ENCODE peak calls at places on chromosome 17, in five cellular contexts. T is AG09319; U is activated T-cell treated with anti-CD3 and anti-CD28 coated beads for 4 hours; O is activated T-helper 2 cell treated with anti-CD3 and anti-CD28 coated beads, Interferon-gamma antibody, Interleukin-2, Interleukin-4, amounts not matched to agents 10 μg/mL and 5 μg/mL and 100 μg/mL, durations not matched to agents 14 hours and 24 hours and 36 hours; I is AG20443. Z is an unnamed sample.

GRCh38 chr17:56593741-56594527 is 435 bp downstream of the NOG start:
- DNase-seq in O (peak), U (peak), T (peak), I (peak), Z (no peak)

GRCh38 chr17:66602659-66603363 is 232.1 kb upstream of the CACNG5 start:
- DNase-seq in I (no peak), T (no peak), O (no peak), U (no peak), Z (no peak)

GRCh38 chr17:64187093-64187895 is 57.4 kb upstream of the ERN1 start:
- DNase-seq in T (no peak), O (no peak), I (no peak), U (no peak), Z (no peak)

GRCh38 chr17:30790279-30790678 is 34.2 kb downstream of the CRLF3 start:
- DNase-seq in I (no peak), U (no peak), O (no peak), T (no peak), Z (no peak)

GRCh38 chr17:76753061-76753961 is 15.4 kb downstream of the MFSD11 start:
- DNase-seq in I (no peak), U (no peak), O (peak), T (no peak), Z (no peak)

GRCh38 chr17:50955160-50955559 is 89.0 kb upstream of the TOB1 start:
- DNase-seq in T (no peak), U (no peak), I (no peak), O (no peak), Z (no peak)

GRCh38 chr17:49252148-49252682 is 21.6 kb upstream of the PHOSPHO1 start:
- DNase-seq in O (no peak), I (peak), T (no peak), U (no peak), Z (no peak)

GRCh38 chr17:38431343-38432145 is 3.3 kb downstream of the ARHGAP23 start:
- DNase-seq in T (no peak), O (no peak), I (no peak), U (no peak), Z (no peak)

GRCh38 chr17:13931752-13932477 is 137.4 kb upstream of the COX10 start:
- DNase-seq in U (no peak), I (peak), O (no peak), T (no peak), Z (no peak)

GRCh38 chr17:71208111-71208704 is 912.6 kb upstream of the SOX9 start:
- DNase-seq in O (no peak), I (peak), T (peak), U (no peak), Z (no peak)

GRCh38 chr17:45382226-45382625 is 50.4 kb downstream of the ARHGAP27 start:
- DNase-seq in I (no peak), O (no peak), T (no peak), U (no peak), Z (no peak)

GRCh38 chr17:36978810-36979584 is 30.2 kb downstream of the AATF start:
- DNase-seq in T (no peak), I (peak), U (no peak), O (no peak), Z (no peak)

GRCh38 chr17:61635913-61636432 is 45.0 kb upstream of the NACA2 start:
- DNase-seq in I (peak), T (no peak), O (no peak), U (peak), Z (peak)

GRCh38 chr17:77869665-77870132 is 88.8 kb upstream of the TNRC6C start:
- DNase-seq in O (no peak), U (no peak), I (no peak), T (no peak), Z (no peak)

GRCh38 chr17:55348749-55349354 is 72.8 kb downstream of the MMD start:
- DNase-seq in T (peak), I (peak), O (peak), U (peak), Z (no peak)

GRCh38 chr17:73594598-73594997 is 49.6 kb downstream of the SDK2 start:
- DNase-seq in I (no peak), U (no peak), O (no peak), T (no peak), Z (no peak)

Z was measured in GDM1.